ENCODE peak calls at places on chromosomes 3 and 15, in four cellular contexts. X, D, G and C are unnamed samples.

GRCh38 chr15:31169558-31169957 is 68.0 kb upstream of the TRPM1 start:
- DNase-seq in X (no peak), D (no peak), G (no peak), C (no peak)

GRCh38 chr3:188197388-188197847 is 43.5 kb downstream of the LPP start:
- DNase-seq in X (no peak), D (no peak), G (no peak), C (no peak)

GRCh38 chr15:31461911-31462480 is 135.4 kb downstream of the KLF13 start:
- DNase-seq in X (no peak), D (no peak), G (no peak), C (no peak)

GRCh38 chr3:6680119-6680806 is 180.7 kb upstream of the GRM7 start:
- DNase-seq in X (no peak), D (peak), G (no peak), C (no peak)

GRCh38 chr15:30992465-30992864 is 1.0 kb upstream of the MTMR10 start:
- DNase-seq in X (peak), D (no peak), G (no peak), C (no peak)

GRCh38 chr3:100169186-100169585 is 54.9 kb upstream of the FILIP1L start:
- DNase-seq in X (no peak), D (no peak), G (no peak), C (no peak)

GRCh38 chr15:39363761-39364586 is 216.9 kb upstream of the THBS1 start:
- DNase-seq in X (peak), D (no peak), G (no peak), C (no peak)

GRCh38 chr15:40445411-40446055 is 4.8 kb downstream of the BAHD1 start:
- DNase-seq in X (no peak), D (no peak), G (no peak), C (no peak)

GRCh38 chr15:49370782-49371181 is 52.3 kb upstream of the FGF7 start:
- DNase-seq in X (no peak), D (no peak), G (no peak), C (no peak)

DNA sequence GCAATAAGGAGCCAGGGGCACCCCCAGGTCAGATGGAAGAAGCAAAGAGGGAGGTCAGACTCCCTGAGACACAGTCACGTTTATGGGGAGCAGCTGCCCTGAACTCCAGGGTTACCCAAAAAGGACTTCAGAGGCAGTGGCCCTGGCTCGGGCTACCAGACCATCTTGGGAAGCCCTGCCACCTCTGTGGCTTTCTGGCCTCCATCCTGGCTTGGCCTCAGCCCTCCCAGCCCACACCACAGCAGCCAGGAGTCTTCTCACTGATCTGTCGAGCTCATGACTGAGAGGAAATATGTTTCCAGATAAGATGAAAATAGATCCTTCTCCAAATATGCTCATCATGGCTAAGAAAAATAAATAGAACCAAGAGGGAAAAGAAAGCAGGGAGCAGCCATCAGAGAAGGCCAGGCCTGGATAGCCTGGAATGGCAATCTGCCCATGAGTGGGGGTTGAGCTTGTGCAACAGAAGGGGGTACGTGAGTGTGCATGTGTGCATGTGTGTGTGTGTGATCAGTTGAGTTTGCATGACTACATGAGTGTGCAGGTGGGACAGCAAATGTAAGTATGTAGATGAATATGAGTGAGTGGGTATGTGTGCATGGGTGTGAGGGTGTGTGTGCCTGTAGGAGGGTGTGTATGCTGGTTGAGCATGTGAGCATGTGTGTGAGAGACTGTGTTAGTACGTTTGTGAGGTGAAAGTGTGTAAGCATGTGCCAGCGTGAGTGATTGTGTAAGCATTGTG is 9.8 kb upstream of the RFT1 start:
- DNase-seq in X (no peak), D (no peak), G (no peak), C (no peak)
- TF ChIP-seq TARDBP in X (no peak), D (no peak), G (no peak), C (no peak)

DNA sequence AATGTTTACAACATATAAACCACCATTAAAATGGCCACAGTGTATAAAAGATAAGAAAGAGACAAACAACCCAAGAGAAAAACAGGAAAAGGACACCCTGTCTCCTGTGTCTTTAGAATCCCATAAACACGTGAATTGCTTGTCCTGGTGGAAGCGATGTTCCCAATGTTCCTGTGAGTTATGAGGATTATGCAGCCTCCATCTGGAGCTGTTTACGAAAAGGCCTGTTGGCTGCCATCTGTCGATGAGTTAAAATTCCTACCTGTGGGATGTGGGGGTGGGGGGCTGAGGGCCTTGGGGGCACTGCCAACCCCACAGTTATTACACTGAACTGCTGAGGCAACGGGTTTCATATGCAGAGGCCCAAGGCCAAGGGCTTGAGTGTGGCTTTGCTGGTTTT is 13.6 kb downstream of the NISCH start:
- DNase-seq in X (no peak), D (no peak), G (no peak), C (no peak)
- TF ChIP-seq SP1 in X (no peak), D (no peak), G (no peak), C (no peak)

DNA sequence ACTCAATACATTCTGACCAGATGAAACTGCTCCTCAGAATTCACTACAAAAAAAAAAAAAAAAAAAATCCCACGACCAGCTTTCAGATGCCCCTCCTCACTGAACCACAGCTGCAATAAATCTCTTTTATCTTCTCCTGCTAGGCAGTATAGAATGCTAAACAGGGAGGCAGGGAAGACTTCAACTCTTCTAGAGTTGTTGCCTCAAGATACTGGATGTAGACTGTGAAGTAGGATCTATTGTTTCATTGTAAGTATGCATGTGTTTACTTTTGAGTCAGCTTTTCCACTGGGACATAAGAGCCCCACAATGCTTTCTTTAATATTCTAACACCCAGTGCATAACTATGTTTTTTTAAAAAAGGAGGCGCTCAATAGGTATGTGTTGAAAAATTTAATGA is 401.4 kb downstream of the TBL1XR1 start:
- DNase-seq in X (no peak), D (no peak), G (no peak), C (no peak)
- TF ChIP-seq BHLHE40 in X (no peak), D (no peak), G (no peak), C (no peak)

DNA sequence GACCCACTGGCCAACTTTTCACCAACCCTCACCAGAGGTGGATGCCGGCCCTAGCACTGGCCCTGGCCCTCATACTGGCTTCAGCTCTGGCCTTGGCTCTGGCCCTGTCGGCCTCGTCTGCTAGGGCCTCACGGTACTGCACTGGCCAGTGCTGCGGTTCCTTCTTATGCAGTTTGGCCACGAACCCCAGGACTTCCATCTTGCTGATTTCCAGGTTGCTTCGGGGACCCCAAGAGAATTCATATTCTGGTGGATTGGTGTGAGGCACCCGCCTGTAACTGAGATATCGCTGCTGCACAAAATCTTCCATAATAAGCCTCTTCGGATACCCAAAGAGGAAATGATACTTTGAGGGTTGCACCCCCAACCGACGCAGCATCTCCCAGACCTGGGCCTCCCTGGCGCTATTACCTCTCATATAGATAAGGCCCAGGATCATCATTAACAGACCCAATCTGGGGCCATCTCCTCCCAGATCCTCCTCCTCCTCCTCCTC is 946 bp downstream of the MAGEF1 start:
- DNase-seq in X (no peak), D (peak), G (peak), C (no peak)
- TF ChIP-seq TARDBP in X (no peak), D (no peak), G (no peak), C (no peak)